ENCODE peak calls at places on chromosomes 6 and 20, in seven cellular contexts. One of them, this sample, is unnamed.

GRCh38 chr6:37990762-37991525 is 171.4 kb downstream of the ZFAND3 start:
- DNase-seq in heart right ventricle: peak; percentile 8
- DNase-seq in esophagus squamous epithelium: no peak
- DNase-seq in psoas muscle: no peak
- DNase-seq in fibroblast of pulmonary artery: peak; percentile 83
- DNase-seq in Caco-2: no peak
- DNase-seq in PC-9: no peak
- DNase-seq in this sample: peak; percentile 76

GRCh38 chr20:21162631-21163030 is 36.7 kb downstream of the KIZ start:
- DNase-seq in Caco-2: no peak
- DNase-seq in fibroblast of pulmonary artery: no peak
- DNase-seq in psoas muscle: no peak
- DNase-seq in heart right ventricle: no peak
- DNase-seq in PC-9: no peak
- DNase-seq in esophagus squamous epithelium: no peak
- DNase-seq in this sample: no peak

GRCh38 chr20:57564180-57564802 is 3.4 kb downstream of the PCK1 start:
- DNase-seq in esophagus squamous epithelium: no peak
- DNase-seq in PC-9: no peak
- DNase-seq in fibroblast of pulmonary artery: no peak
- DNase-seq in psoas muscle: no peak
- DNase-seq in Caco-2: no peak
- DNase-seq in heart right ventricle: no peak
- DNase-seq in this sample: no peak

GRCh38 chr6:150492507-150492906 is 107.2 kb upstream of the PLEKHG1 start:
- DNase-seq in Caco-2: no peak
- DNase-seq in PC-9: peak; percentile 79
- DNase-seq in psoas muscle: no peak
- DNase-seq in esophagus squamous epithelium: no peak
- DNase-seq in heart right ventricle: no peak
- DNase-seq in fibroblast of pulmonary artery: no peak
- DNase-seq in this sample: peak; percentile 5

GRCh38 chr6:108655840-108656650 is 95.3 kb downstream of the FOXO3 start:
- DNase-seq in heart right ventricle: peak; percentile 38
- DNase-seq in Caco-2: no peak
- DNase-seq in fibroblast of pulmonary artery: peak; percentile 93
- DNase-seq in esophagus squamous epithelium: no peak
- DNase-seq in PC-9: no peak
- DNase-seq in psoas muscle: no peak
- DNase-seq in this sample: peak; percentile 77

GRCh38 chr20:57213291-57213690 is 53.1 kb downstream of the BMP7 start:
- DNase-seq in PC-9: no peak
- DNase-seq in heart right ventricle: no peak
- DNase-seq in psoas muscle: peak; percentile 8
- DNase-seq in esophagus squamous epithelium: no peak
- DNase-seq in Caco-2: no peak
- DNase-seq in fibroblast of pulmonary artery: no peak
- DNase-seq in this sample: no peak

GRCh38 chr6:65289491-65289890 is 417.5 kb downstream of the EYS start:
- DNase-seq in PC-9: no peak
- DNase-seq in Caco-2: no peak
- DNase-seq in heart right ventricle: no peak
- DNase-seq in esophagus squamous epithelium: no peak
- DNase-seq in fibroblast of pulmonary artery: peak; percentile 61
- DNase-seq in psoas muscle: no peak
- DNase-seq in this sample: peak; percentile 4

GRCh38 chr20:25676164-25676809 is 20.4 kb downstream of the ZNF337 start:
- DNase-seq in psoas muscle: no peak
- DNase-seq in fibroblast of pulmonary artery: peak; percentile 67
- DNase-seq in PC-9: no peak
- DNase-seq in Caco-2: peak; percentile 11
- DNase-seq in esophagus squamous epithelium: no peak
- DNase-seq in heart right ventricle: no peak
- DNase-seq in this sample: peak; percentile 57

GRCh38 chr20:61140576-61140975 is 111.5 kb upstream of the CDH4 start:
- DNase-seq in esophagus squamous epithelium: no peak
- DNase-seq in PC-9: no peak
- DNase-seq in psoas muscle: no peak
- DNase-seq in fibroblast of pulmonary artery: no peak
- DNase-seq in heart right ventricle: no peak
- DNase-seq in Caco-2: no peak
- DNase-seq in this sample: no peak

GRCh38 chr6:112951829-112952228 is 604.7 kb downstream of the RFPL4B start:
- DNase-seq in psoas muscle: no peak
- DNase-seq in Caco-2: no peak
- DNase-seq in heart right ventricle: no peak
- DNase-seq in fibroblast of pulmonary artery: peak; percentile 74
- DNase-seq in PC-9: no peak
- DNase-seq in esophagus squamous epithelium: no peak
- DNase-seq in this sample: peak; percentile 40

GRCh38 chr6:119874381-119874780 is 524.8 kb upstream of the MAN1A1 start:
- DNase-seq in heart right ventricle: no peak
- DNase-seq in Caco-2: no peak
- DNase-seq in psoas muscle: no peak
- DNase-seq in esophagus squamous epithelium: no peak
- DNase-seq in fibroblast of pulmonary artery: no peak
- DNase-seq in PC-9: no peak
- DNase-seq in this sample: no peak

GRCh38 chr6:7630792-7631191 is 40.8 kb downstream of the SNRNP48 start:
- DNase-seq in PC-9: no peak
- DNase-seq in psoas muscle: no peak
- DNase-seq in Caco-2: no peak
- DNase-seq in fibroblast of pulmonary artery: no peak
- DNase-seq in heart right ventricle: no peak
- DNase-seq in esophagus squamous epithelium: no peak
- DNase-seq in this sample: no peak

GRCh38 chr6:35624341-35625070 is 64.2 kb downstream of the FKBP5 start:
- DNase-seq in PC-9: no peak
- DNase-seq in Caco-2: peak; percentile 2
- DNase-seq in esophagus squamous epithelium: no peak
- DNase-seq in fibroblast of pulmonary artery: peak; percentile 36
- DNase-seq in heart right ventricle: no peak
- DNase-seq in psoas muscle: no peak
- DNase-seq in this sample: no peak

GRCh38 chr6:27188206-27188884 is 59.2 kb upstream of the PRSS16 start:
- DNase-seq in fibroblast of pulmonary artery: peak; percentile 78
- DNase-seq in Caco-2: peak; percentile 74
- DNase-seq in esophagus squamous epithelium: no peak
- DNase-seq in PC-9: peak; percentile 60
- DNase-seq in heart right ventricle: peak; percentile 30
- DNase-seq in psoas muscle: peak; percentile 63
- DNase-seq in this sample: peak; percentile 81

GRCh38 chr20:48194578-48194977 is 409.3 kb upstream of the SULF2 start:
- DNase-seq in fibroblast of pulmonary artery: no peak
- DNase-seq in PC-9: no peak
- DNase-seq in esophagus squamous epithelium: no peak
- DNase-seq in Caco-2: no peak
- DNase-seq in heart right ventricle: no peak
- DNase-seq in psoas muscle: no peak
- DNase-seq in this sample: no peak

GRCh38 chr20:9368893-9369292 is 145.5 kb upstream of the LAMP5 start:
- DNase-seq in esophagus squamous epithelium: no peak
- DNase-seq in Caco-2: no peak
- DNase-seq in PC-9: no peak
- DNase-seq in heart right ventricle: no peak
- DNase-seq in fibroblast of pulmonary artery: no peak
- DNase-seq in psoas muscle: no peak
- DNase-seq in this sample: no peak

GRCh38 chr20:36932476-36933426 is 18.8 kb downstream of the SAMHD1 start:
- DNase-seq in heart right ventricle: no peak
- DNase-seq in psoas muscle: no peak
- DNase-seq in esophagus squamous epithelium: no peak
- DNase-seq in Caco-2: no peak
- DNase-seq in PC-9: no peak
- DNase-seq in fibroblast of pulmonary artery: peak; percentile 29
- DNase-seq in this sample: peak; percentile 15

GRCh38 chr6:17998003-17998402 is 10.6 kb upstream of the KIF13A start:
- DNase-seq in PC-9: no peak
- DNase-seq in Caco-2: no peak
- DNase-seq in esophagus squamous epithelium: no peak
- DNase-seq in psoas muscle: no peak
- DNase-seq in fibroblast of pulmonary artery: no peak
- DNase-seq in heart right ventricle: no peak
- DNase-seq in this sample: no peak

GRCh38 chr20:15111654-15112053 is 774.2 kb upstream of the FLRT3 start:
- DNase-seq in PC-9: no peak
- DNase-seq in Caco-2: no peak
- DNase-seq in esophagus squamous epithelium: no peak
- DNase-seq in heart right ventricle: no peak
- DNase-seq in psoas muscle: no peak
- DNase-seq in fibroblast of pulmonary artery: no peak
- DNase-seq in this sample: no peak

DNA sequence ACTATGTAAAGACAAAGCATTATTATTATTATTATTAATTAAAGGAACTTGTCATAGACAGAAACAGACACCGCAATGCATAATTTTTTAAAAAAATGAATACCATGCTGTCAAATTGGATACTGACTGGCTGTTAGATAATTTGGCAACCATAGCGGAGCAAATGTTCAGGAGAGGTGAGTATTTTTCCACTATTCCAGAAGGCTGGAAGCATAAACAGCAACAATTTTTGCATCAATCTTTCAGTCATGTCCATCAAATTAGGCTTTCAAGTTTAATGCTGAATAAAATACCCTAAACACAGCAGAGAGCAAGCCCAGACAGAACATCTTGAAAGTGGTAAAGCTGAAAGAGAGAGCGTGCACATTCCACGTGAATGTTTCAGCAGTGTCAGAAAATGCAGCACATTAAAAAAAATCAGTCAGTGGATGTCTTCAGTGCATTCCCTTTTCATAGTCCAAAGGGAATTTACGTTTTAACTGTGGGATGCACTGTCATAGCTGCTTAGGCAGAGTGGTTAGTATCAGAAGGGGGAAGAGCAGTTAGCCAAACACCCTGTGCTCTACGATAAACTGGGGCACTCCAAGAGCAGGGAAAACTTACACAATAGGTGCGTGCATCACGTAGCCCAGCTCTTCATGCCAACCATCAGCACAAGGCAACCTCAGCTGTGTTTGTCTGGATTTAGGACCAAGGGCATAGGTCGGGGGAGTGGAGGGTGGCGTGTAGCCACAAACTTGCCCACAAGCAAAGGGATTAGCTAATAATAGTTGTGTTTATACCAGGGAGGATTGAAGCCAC is 116.2 kb upstream of the STMND1 start:
- DNase-seq in PC-9: no peak
- DNase-seq in psoas muscle: no peak
- DNase-seq in esophagus squamous epithelium: no peak
- DNase-seq in fibroblast of pulmonary artery: peak; percentile 40
- DNase-seq in heart right ventricle: no peak
- DNase-seq in Caco-2: no peak
- DNase-seq in this sample: peak; percentile 60
- H3K4me3 ChIP-seq in PC-9: no peak overlapping the region
- H3K4me3 ChIP-seq in psoas muscle: no peak overlapping the region
- H3K4me3 ChIP-seq in esophagus squamous epithelium: no peak overlapping the region
- H3K4me3 ChIP-seq in fibroblast of pulmonary artery: no peak overlapping the region
- H3K4me3 ChIP-seq in heart right ventricle: no peak overlapping the region
- H3K4me3 ChIP-seq in Caco-2: no peak overlapping the region
- H3K4me3 ChIP-seq in this sample: no peak overlapping the region

GRCh38 chr6:145895802-145896201 is 68.4 kb downstream of the SHPRH start:
- DNase-seq in fibroblast of pulmonary artery: peak; percentile 40
- DNase-seq in esophagus squamous epithelium: no peak
- DNase-seq in PC-9: no peak
- DNase-seq in heart right ventricle: no peak
- DNase-seq in psoas muscle: no peak
- DNase-seq in Caco-2: no peak
- DNase-seq in this sample: peak; percentile 31
- TF ChIP-seq CTCF in fibroblast of pulmonary artery: peak; percentile 44
- TF ChIP-seq CTCF in esophagus squamous epithelium: no peak
- TF ChIP-seq CTCF in PC-9: peak; percentile 54
- TF ChIP-seq CTCF in heart right ventricle: no peak
- TF ChIP-seq CTCF in psoas muscle: no peak
- TF ChIP-seq CTCF in Caco-2: no peak
- TF ChIP-seq CTCF in this sample: peak; percentile 41

GRCh38 chr6:90715093-90715655 is 128.3 kb upstream of the MAP3K7 start:
- DNase-seq in heart right ventricle: no peak
- DNase-seq in Caco-2: no peak
- DNase-seq in esophagus squamous epithelium: no peak
- DNase-seq in PC-9: no peak
- DNase-seq in fibroblast of pulmonary artery: peak; percentile 22
- DNase-seq in psoas muscle: no peak
- DNase-seq in this sample: peak; percentile 14

GRCh38 chr6:90712165-90712564 is 125.3 kb upstream of the MAP3K7 start:
- DNase-seq in esophagus squamous epithelium: no peak
- DNase-seq in psoas muscle: no peak
- DNase-seq in heart right ventricle: no peak
- DNase-seq in fibroblast of pulmonary artery: peak; percentile 5
- DNase-seq in PC-9: no peak
- DNase-seq in Caco-2: no peak
- DNase-seq in this sample: no peak

GRCh38 chr6:90716345-90716744 is 129.5 kb upstream of the MAP3K7 start:
- DNase-seq in PC-9: no peak
- DNase-seq in heart right ventricle: no peak
- DNase-seq in fibroblast of pulmonary artery: no peak
- DNase-seq in psoas muscle: no peak
- DNase-seq in esophagus squamous epithelium: no peak
- DNase-seq in Caco-2: no peak
- DNase-seq in this sample: no peak

GRCh38 chr6:90709597-90709996 is 122.7 kb upstream of the MAP3K7 start:
- DNase-seq in psoas muscle: no peak
- DNase-seq in heart right ventricle: no peak
- DNase-seq in Caco-2: no peak
- DNase-seq in fibroblast of pulmonary artery: no peak
- DNase-seq in PC-9: no peak
- DNase-seq in esophagus squamous epithelium: no peak
- DNase-seq in this sample: no peak

DNA sequence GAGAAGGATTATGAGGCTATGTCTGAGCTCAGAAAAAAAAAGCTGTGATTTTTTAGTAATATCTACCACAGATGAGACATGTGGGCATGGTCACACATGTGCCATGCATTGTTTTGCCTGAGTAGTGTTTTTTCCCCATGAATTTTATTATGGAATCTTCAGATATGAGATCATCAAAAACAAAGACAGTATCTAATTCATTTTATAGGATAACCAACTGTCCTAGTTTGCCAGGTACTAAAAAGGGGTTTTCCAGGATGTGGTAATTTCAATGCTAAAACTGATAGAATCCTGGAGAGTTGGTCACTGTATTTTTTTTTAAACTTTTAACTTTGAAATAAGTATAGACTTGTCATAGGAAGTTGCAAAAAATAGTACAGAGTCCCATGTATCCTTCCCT is 127.4 kb upstream of the MAP3K7 start:
- DNase-seq in PC-9: no peak
- DNase-seq in esophagus squamous epithelium: no peak
- DNase-seq in heart right ventricle: no peak
- DNase-seq in Caco-2: no peak
- DNase-seq in fibroblast of pulmonary artery: no peak
- DNase-seq in psoas muscle: no peak
- DNase-seq in this sample: peak; percentile 9
- H3K4me3 ChIP-seq in PC-9: no peak overlapping the region
- H3K4me3 ChIP-seq in esophagus squamous epithelium: no peak overlapping the region
- H3K4me3 ChIP-seq in heart right ventricle: no peak overlapping the region
- H3K4me3 ChIP-seq in Caco-2: no peak overlapping the region
- H3K4me3 ChIP-seq in fibroblast of pulmonary artery: no peak overlapping the region
- H3K4me3 ChIP-seq in psoas muscle: no peak overlapping the region
- H3K4me3 ChIP-seq in this sample: no peak overlapping the region

DNA sequence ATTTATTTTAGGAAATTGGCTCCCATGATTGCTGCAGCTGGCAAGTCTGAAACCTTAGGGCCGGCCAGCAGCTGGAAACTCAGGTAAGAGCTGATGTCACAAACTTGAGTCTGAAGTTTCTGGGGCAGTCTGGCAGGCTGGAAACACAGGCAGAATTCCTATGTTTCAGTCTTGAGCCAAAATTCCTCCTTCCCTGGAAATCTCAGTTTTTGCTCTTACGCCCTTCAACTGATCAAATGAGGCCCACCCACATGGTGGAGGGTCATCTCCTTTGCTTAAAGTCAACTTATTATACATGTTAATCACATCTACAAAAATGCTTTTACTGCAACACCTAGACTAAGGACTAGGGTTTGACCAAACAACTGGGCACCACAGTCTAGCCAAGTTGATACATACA is 184.1 kb downstream of the SOD2 start:
- DNase-seq in fibroblast of pulmonary artery: no peak
- DNase-seq in esophagus squamous epithelium: no peak
- DNase-seq in Caco-2: no peak
- DNase-seq in PC-9: no peak
- DNase-seq in psoas muscle: no peak
- DNase-seq in heart right ventricle: no peak
- DNase-seq in this sample: no peak
- TF ChIP-seq CTCF in fibroblast of pulmonary artery: no peak
- TF ChIP-seq CTCF in esophagus squamous epithelium: no peak
- TF ChIP-seq CTCF in Caco-2: no peak
- TF ChIP-seq CTCF in PC-9: no peak
- TF ChIP-seq CTCF in psoas muscle: no peak
- TF ChIP-seq CTCF in heart right ventricle: no peak
- TF ChIP-seq CTCF in this sample: no peak

This sample was measured in cardiac fibroblast.